ENCODE peak calls at places on chromosomes 12 and 14, in four cellular contexts. C, V, O and D are unnamed samples.

GRCh38 chr12:70853326-70853725 is 67.2 kb downstream of the PTPRR start:
- DNase-seq in C (no peak), V (no peak), O (no peak), D (peak; percentile 17)

GRCh38 chr14:72830786-72831583 is 62.9 kb downstream of the DPF3 start:
- DNase-seq in C (peak; percentile 91), V (no peak), O (no peak), D (peak; percentile 47)

GRCh38 chr12:30694971-30695326 is 720 bp downstream of the IPO8 start:
- DNase-seq in C (peak; percentile 56), V (no peak), O (peak; percentile 53), D (peak; percentile 26)

GRCh38 chr12:96434107-96434506 is 33.9 kb upstream of the CDK17 start:
- DNase-seq in C (peak; percentile 51), V (no peak), O (no peak), D (no peak)

GRCh38 chr12:119659289-119659897 is 8.5 kb upstream of the PRKAB1 start:
- DNase-seq in C (peak; percentile 47), V (no peak), O (peak; percentile 26), D (no peak)

GRCh38 chr12:132172619-132173018 is 28.4 kb downstream of the NOC4L start:
- DNase-seq in C (no peak), V (no peak), O (no peak), D (no peak)

GRCh38 chr12:24854908-24855307 is 94.0 kb downstream of the BCAT1 start:
- DNase-seq in C (no peak), V (no peak), O (no peak), D (no peak)

GRCh38 chr14:94110552-94111181 is at the start of gene IFI27:
- DNase-seq in C (peak; percentile 81), V (peak; percentile 59), O (no peak), D (peak; percentile 48)

GRCh38 chr14:22184157-22185025 is 404.6 kb downstream of the DAD1 start:
- DNase-seq in C (no peak), V (no peak), O (no peak), D (no peak)

GRCh38 chr14:104446611-104447010 is 133.0 kb upstream of the C14orf180 start:
- DNase-seq in C (no peak), V (no peak), O (no peak), D (no peak)

GRCh38 chr12:98085360-98085759 is 430.0 kb upstream of the TMPO start:
- DNase-seq in C (no peak), V (no peak), O (no peak), D (no peak)

GRCh38 chr12:65464930-65465329 is 186.4 kb downstream of the MSRB3 start:
- DNase-seq in C (peak; percentile 8), V (no peak), O (no peak), D (no peak)

GRCh38 chr12:122980192-122981035 is at the start of gene ARL6IP4:
- DNase-seq in C (peak; percentile 70), V (peak; percentile 31), O (peak; percentile 65), D (no peak)
- TF ChIP-seq CTCF in C (peak; percentile 7), V (peak; percentile 42), O (no peak), D (no peak)

DNA sequence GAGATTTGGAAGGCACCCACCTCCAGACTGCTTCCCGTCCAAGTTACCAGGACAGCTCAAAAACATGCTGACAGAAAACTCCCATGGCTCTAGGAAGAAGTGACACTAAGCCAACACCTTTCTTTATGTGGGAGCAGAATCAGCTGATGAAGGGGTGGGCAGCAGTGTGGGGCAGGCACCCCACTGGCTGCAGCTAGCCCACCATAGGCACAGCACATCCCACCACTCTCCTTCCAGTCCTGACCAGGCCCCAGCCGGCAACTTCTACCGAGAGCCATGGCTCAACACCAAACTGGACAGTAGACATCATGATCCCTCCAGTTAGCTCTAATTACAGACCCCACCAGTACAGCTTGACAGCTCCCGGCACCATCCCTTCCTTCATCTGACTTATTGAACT is 45.0 kb downstream of the SH2B3 start:
- DNase-seq in C (no peak), V (no peak), O (no peak), D (no peak)
- TF ChIP-seq POLR2A in C (no peak), V (no peak), O (no peak), D (no peak)

DNA sequence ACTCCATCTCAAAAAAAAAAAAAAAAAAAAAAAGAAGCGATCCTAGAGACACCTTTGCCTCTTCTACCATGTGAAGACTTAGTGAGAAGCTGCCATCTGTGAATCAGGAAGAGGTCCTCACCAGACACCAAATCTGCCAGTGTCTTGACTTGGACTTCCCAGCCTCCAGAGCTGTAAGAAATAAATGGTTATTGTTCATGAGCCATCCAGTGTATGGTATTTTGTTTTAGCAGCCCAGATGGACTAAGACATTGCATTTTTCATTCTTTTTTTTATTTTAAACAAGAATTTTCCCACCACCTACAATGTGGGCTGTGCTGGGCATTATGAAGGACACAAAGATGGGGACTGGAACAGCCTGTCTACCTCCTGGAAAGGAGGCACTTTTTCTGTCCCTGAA is 2.6 kb upstream of the C12orf43 start:
- DNase-seq in C (no peak), V (no peak), O (no peak), D (no peak)
- H3K4me3 ChIP-seq in C (no peak overlapping the region), V (no peak overlapping the region), O (no peak overlapping the region), D (no peak overlapping the region)

DNA sequence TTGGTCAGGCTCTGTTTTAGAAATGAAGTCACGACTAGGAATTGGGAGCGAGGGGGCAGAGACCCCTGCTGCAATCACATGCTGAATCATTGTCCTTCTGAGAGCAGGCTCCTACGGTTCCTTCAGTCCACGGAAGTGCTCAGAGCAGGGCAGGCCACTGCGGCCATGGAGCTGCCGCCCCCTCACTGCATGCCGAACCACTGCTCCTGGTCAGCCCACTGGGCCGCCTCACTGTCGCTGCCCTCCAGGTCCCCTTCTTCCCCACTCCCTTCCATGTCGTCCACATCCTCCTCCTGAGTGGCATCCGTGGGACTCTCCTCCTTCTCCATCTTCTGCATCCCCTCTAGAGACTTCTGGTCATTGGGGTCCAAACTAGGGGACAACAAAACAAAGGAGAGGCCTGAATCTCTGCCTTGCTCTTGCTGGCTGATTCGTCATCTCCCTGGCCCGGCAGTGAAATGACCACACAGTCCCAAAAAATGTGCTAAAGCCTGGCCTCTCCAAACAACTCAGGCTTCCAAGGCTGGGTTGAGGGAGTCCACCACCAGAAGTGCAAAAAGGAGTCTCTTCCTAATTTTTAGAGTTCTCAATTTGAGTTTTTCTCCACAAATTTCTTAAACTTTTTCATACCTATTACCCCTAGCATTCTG is 29.4 kb downstream of the ANAPC7 start:
- DNase-seq in C (no peak), V (no peak), O (no peak), D (no peak)
- TF ChIP-seq CTCF in C (no peak), V (no peak), O (no peak), D (no peak)

GRCh38 chr12:27469161-27469560 is 22.6 kb downstream of the SMCO2 start:
- DNase-seq in C (no peak), V (no peak), O (no peak), D (no peak)
- TF ChIP-seq POLR2A in C (no peak), V (no peak), O (no peak), D (no peak)

GRCh38 chr14:98172243-98172778 is 1099.7 kb downstream of the BCL11B start:
- DNase-seq in C (no peak), V (no peak), O (no peak), D (no peak)
- H3K4me3 ChIP-seq in C (no peak overlapping the region), V (no peak overlapping the region), O (no peak overlapping the region), D (no peak overlapping the region)

DNA sequence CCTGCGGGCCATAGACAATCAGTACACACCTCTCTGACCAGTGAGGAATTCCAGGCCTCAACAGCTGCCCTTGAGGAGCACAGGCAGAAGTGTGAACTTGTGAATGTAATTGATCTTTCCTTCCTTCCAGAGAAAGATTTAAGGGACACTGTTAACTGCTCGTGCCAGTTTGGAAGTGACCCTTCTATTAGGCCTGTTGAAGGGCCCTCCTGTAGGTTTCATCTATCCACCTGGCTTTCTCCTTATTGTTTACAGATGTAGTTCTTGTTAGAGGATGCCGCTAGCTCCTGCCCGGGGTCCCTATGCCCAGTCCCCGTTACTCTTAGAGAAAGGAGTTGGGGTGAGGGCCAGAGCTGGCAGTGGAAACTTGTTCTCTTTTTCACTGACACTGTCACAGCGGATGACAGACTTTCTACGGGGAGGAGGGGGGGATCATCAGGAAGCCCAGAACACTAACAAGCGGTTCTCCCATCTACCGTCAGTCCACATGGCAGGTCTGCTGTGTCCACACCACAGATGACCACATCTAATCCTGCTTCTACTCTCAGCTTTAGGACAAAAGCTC is 42.6 kb downstream of the SH2B3 start:
- DNase-seq in C (no peak), V (no peak), O (no peak), D (no peak)
- TF ChIP-seq CTCF in C (no peak), V (no peak), O (no peak), D (no peak)

GRCh38 chr12:75305412-75306332 is 24.5 kb downstream of the CAPS2 start:
- DNase-seq in C (no peak), V (no peak), O (no peak), D (no peak)

GRCh38 chr12:75302225-75302624 is 27.9 kb downstream of the CAPS2 start:
- DNase-seq in C (no peak), V (no peak), O (no peak), D (no peak)
- TF ChIP-seq POLR2A in C (no peak), V (no peak), O (no peak), D (no peak)